ENCODE peak calls at places on chromosomes 2 and 18, in eight cellular contexts. One of them, this sample, is unnamed.

GRCh38 chr2:62495777-62496176 is 10.2 kb downstream of the TMEM17 start:
- DNase-seq in activated CD4-positive, alpha-beta T cell treated with anti-CD3 and anti-CD28 coated beads for 4 hours: no peak
- DNase-seq in memory B cell: no peak
- DNase-seq in kidney epithelial cell: no peak
- DNase-seq in WTC11: no peak
- DNase-seq in NCI-H2081: no peak
- DNase-seq in stimulated activated CD4-positive, alpha-beta T cell treated with anti-CD3 and anti-CD28 coated beads, Interleukin-1b, Interleukin-23, amount 100 ng/mL, for 24 hours: no peak
- DNase-seq in brain microvascular endothelial cell: no peak
- DNase-seq in this sample: no peak

GRCh38 chr2:235206980-235207579 is 255.3 kb downstream of the SH3BP4 start:
- DNase-seq in activated CD4-positive, alpha-beta T cell treated with anti-CD3 and anti-CD28 coated beads for 4 hours: no peak
- DNase-seq in memory B cell: no peak
- DNase-seq in kidney epithelial cell: no peak
- DNase-seq in WTC11: no peak
- DNase-seq in NCI-H2081: no peak
- DNase-seq in stimulated activated CD4-positive, alpha-beta T cell treated with anti-CD3 and anti-CD28 coated beads, Interleukin-1b, Interleukin-23, amount 100 ng/mL, for 24 hours: no peak
- DNase-seq in brain microvascular endothelial cell: no peak
- DNase-seq in this sample: no peak

GRCh38 chr2:120110507-120110906 is 97.6 kb downstream of the EPB41L5 start:
- DNase-seq in activated CD4-positive, alpha-beta T cell treated with anti-CD3 and anti-CD28 coated beads for 4 hours: no peak
- DNase-seq in memory B cell: no peak
- DNase-seq in kidney epithelial cell: no peak
- DNase-seq in WTC11: no peak
- DNase-seq in NCI-H2081: no peak
- DNase-seq in stimulated activated CD4-positive, alpha-beta T cell treated with anti-CD3 and anti-CD28 coated beads, Interleukin-1b, Interleukin-23, amount 100 ng/mL, for 24 hours: no peak
- DNase-seq in brain microvascular endothelial cell: no peak
- DNase-seq in this sample: no peak

GRCh38 chr2:23619941-23620340 is 235.0 kb downstream of the KLHL29 start:
- DNase-seq in activated CD4-positive, alpha-beta T cell treated with anti-CD3 and anti-CD28 coated beads for 4 hours: no peak
- DNase-seq in memory B cell: no peak
- DNase-seq in kidney epithelial cell: no peak
- DNase-seq in WTC11: no peak
- DNase-seq in NCI-H2081: no peak
- DNase-seq in stimulated activated CD4-positive, alpha-beta T cell treated with anti-CD3 and anti-CD28 coated beads, Interleukin-1b, Interleukin-23, amount 100 ng/mL, for 24 hours: no peak
- DNase-seq in brain microvascular endothelial cell: no peak
- DNase-seq in this sample: no peak

GRCh38 chr2:53739057-53739456 is 28.5 kb upstream of the CHAC2 start:
- DNase-seq in activated CD4-positive, alpha-beta T cell treated with anti-CD3 and anti-CD28 coated beads for 4 hours: no peak
- DNase-seq in memory B cell: no peak
- DNase-seq in kidney epithelial cell: no peak
- DNase-seq in WTC11: no peak
- DNase-seq in NCI-H2081: no peak
- DNase-seq in stimulated activated CD4-positive, alpha-beta T cell treated with anti-CD3 and anti-CD28 coated beads, Interleukin-1b, Interleukin-23, amount 100 ng/mL, for 24 hours: no peak
- DNase-seq in brain microvascular endothelial cell: no peak
- DNase-seq in this sample: no peak

GRCh38 chr2:68839260-68839833 is 31.9 kb downstream of the BMP10 start:
- DNase-seq in activated CD4-positive, alpha-beta T cell treated with anti-CD3 and anti-CD28 coated beads for 4 hours: no peak
- DNase-seq in memory B cell: no peak
- DNase-seq in kidney epithelial cell: no peak
- DNase-seq in WTC11: peak
- DNase-seq in NCI-H2081: no peak
- DNase-seq in stimulated activated CD4-positive, alpha-beta T cell treated with anti-CD3 and anti-CD28 coated beads, Interleukin-1b, Interleukin-23, amount 100 ng/mL, for 24 hours: no peak
- DNase-seq in brain microvascular endothelial cell: no peak
- DNase-seq in this sample: no peak

GRCh38 chr18:74110983-74111382 is 36.7 kb downstream of the FBXO15 start:
- DNase-seq in activated CD4-positive, alpha-beta T cell treated with anti-CD3 and anti-CD28 coated beads for 4 hours: no peak
- DNase-seq in memory B cell: no peak
- DNase-seq in kidney epithelial cell: no peak
- DNase-seq in WTC11: no peak
- DNase-seq in NCI-H2081: no peak
- DNase-seq in stimulated activated CD4-positive, alpha-beta T cell treated with anti-CD3 and anti-CD28 coated beads, Interleukin-1b, Interleukin-23, amount 100 ng/mL, for 24 hours: no peak
- DNase-seq in brain microvascular endothelial cell: no peak
- DNase-seq in this sample: no peak

GRCh38 chr2:236444187-236444586 is 125.4 kb upstream of the ACKR3 start:
- DNase-seq in activated CD4-positive, alpha-beta T cell treated with anti-CD3 and anti-CD28 coated beads for 4 hours: no peak
- DNase-seq in memory B cell: no peak
- DNase-seq in kidney epithelial cell: no peak
- DNase-seq in WTC11: no peak
- DNase-seq in NCI-H2081: no peak
- DNase-seq in stimulated activated CD4-positive, alpha-beta T cell treated with anti-CD3 and anti-CD28 coated beads, Interleukin-1b, Interleukin-23, amount 100 ng/mL, for 24 hours: no peak
- DNase-seq in brain microvascular endothelial cell: no peak
- DNase-seq in this sample: no peak

GRCh38 chr2:186641807-186642321 is 52.0 kb upstream of the FAM171B start:
- DNase-seq in activated CD4-positive, alpha-beta T cell treated with anti-CD3 and anti-CD28 coated beads for 4 hours: peak
- DNase-seq in memory B cell: peak
- DNase-seq in kidney epithelial cell: peak
- DNase-seq in WTC11: no peak
- DNase-seq in NCI-H2081: peak
- DNase-seq in stimulated activated CD4-positive, alpha-beta T cell treated with anti-CD3 and anti-CD28 coated beads, Interleukin-1b, Interleukin-23, amount 100 ng/mL, for 24 hours: no peak
- DNase-seq in brain microvascular endothelial cell: peak
- DNase-seq in this sample: no peak

GRCh38 chr18:55783921-55784320 is 195.9 kb upstream of the TCF4 start:
- DNase-seq in activated CD4-positive, alpha-beta T cell treated with anti-CD3 and anti-CD28 coated beads for 4 hours: no peak
- DNase-seq in memory B cell: no peak
- DNase-seq in kidney epithelial cell: no peak
- DNase-seq in WTC11: no peak
- DNase-seq in NCI-H2081: peak
- DNase-seq in stimulated activated CD4-positive, alpha-beta T cell treated with anti-CD3 and anti-CD28 coated beads, Interleukin-1b, Interleukin-23, amount 100 ng/mL, for 24 hours: no peak
- DNase-seq in brain microvascular endothelial cell: no peak
- DNase-seq in this sample: no peak

GRCh38 chr2:30428034-30428662 is 18.9 kb upstream of the LCLAT1 start:
- DNase-seq in activated CD4-positive, alpha-beta T cell treated with anti-CD3 and anti-CD28 coated beads for 4 hours: no peak
- DNase-seq in memory B cell: no peak
- DNase-seq in kidney epithelial cell: no peak
- DNase-seq in WTC11: no peak
- DNase-seq in NCI-H2081: no peak
- DNase-seq in stimulated activated CD4-positive, alpha-beta T cell treated with anti-CD3 and anti-CD28 coated beads, Interleukin-1b, Interleukin-23, amount 100 ng/mL, for 24 hours: no peak
- DNase-seq in brain microvascular endothelial cell: no peak
- DNase-seq in this sample: no peak

GRCh38 chr2:109591236-109591635 is 22.5 kb downstream of the SEPTIN10 start:
- DNase-seq in activated CD4-positive, alpha-beta T cell treated with anti-CD3 and anti-CD28 coated beads for 4 hours: no peak
- DNase-seq in memory B cell: no peak
- DNase-seq in kidney epithelial cell: no peak
- DNase-seq in WTC11: no peak
- DNase-seq in NCI-H2081: no peak
- DNase-seq in stimulated activated CD4-positive, alpha-beta T cell treated with anti-CD3 and anti-CD28 coated beads, Interleukin-1b, Interleukin-23, amount 100 ng/mL, for 24 hours: no peak
- DNase-seq in brain microvascular endothelial cell: no peak
- DNase-seq in this sample: no peak